ENCODE peak calls at places on chromosomes 13 and 19, in seven cellular contexts. O is fibroblast of pulmonary artery, J is fibroblast of lung, L is endothelial cell, C is psoas muscle, B is omental fat pad, H is HFFc6. R is an unnamed sample.

GRCh38 chr13:46321494-46322225 is 65.4 kb downstream of the RUBCNL start:
- DNase-seq in O (peak), J (peak), L (peak), C (peak), B (no peak), H (peak), R (peak)

GRCh38 chr19:1472227-1473055 is 6.6 kb downstream of the C19orf25 start:
- DNase-seq in O (no peak), J (no peak), L (no peak), C (peak), B (no peak), H (no peak), R (no peak)

GRCh38 chr19:19240476-19240875 is 28.7 kb downstream of the NCAN start:
- DNase-seq in O (no peak), J (no peak), L (no peak), C (no peak), B (no peak), H (no peak), R (no peak)

GRCh38 chr19:10339380-10339960 is at the start of gene ICAM3:
- DNase-seq in O (no peak), J (no peak), L (no peak), C (no peak), B (no peak), H (no peak), R (peak)

GRCh38 chr13:21879263-21879914 is 208.5 kb downstream of the FGF9 start:
- DNase-seq in O (no peak), J (no peak), L (no peak), C (no peak), B (no peak), H (no peak), R (no peak)

GRCh38 chr19:28351761-28352160 is 861.2 kb downstream of the UQCRFS1 start:
- DNase-seq in O (no peak), J (no peak), L (no peak), C (no peak), B (no peak), H (no peak), R (no peak)

GRCh38 chr19:19096641-19097627 is 33.1 kb downstream of the SLC25A42 start:
- DNase-seq in O (no peak), J (no peak), L (no peak), C (no peak), B (no peak), H (no peak), R (no peak)

GRCh38 chr13:76210262-76210661 is 574.1 kb downstream of the LMO7 start:
- DNase-seq in O (no peak), J (peak), L (no peak), C (no peak), B (no peak), H (no peak), R (no peak)

GRCh38 chr19:28736528-28736927 is 476.4 kb downstream of the UQCRFS1 start:
- DNase-seq in O (no peak), J (peak), L (no peak), C (no peak), B (no peak), H (no peak), R (no peak)

GRCh38 chr13:24323739-24324075 is 14.3 kb downstream of the C1QTNF9 start:
- DNase-seq in O (no peak), J (no peak), L (no peak), C (no peak), B (no peak), H (no peak), R (no peak)

GRCh38 chr19:54201172-54201701 is 579 bp downstream of the RPS9 start:
- DNase-seq in O (no peak), J (no peak), L (no peak), C (no peak), B (no peak), H (no peak), R (no peak)

GRCh38 chr19:52638601-52639000 is 446 bp upstream of the ZNF83 start:
- DNase-seq in O (no peak), J (no peak), L (peak), C (no peak), B (no peak), H (no peak), R (peak)

GRCh38 chr19:31956771-31957170 is 388.6 kb upstream of the ZNF507 start:
- DNase-seq in O (no peak), J (peak), L (no peak), C (no peak), B (no peak), H (no peak), R (no peak)

GRCh38 chr19:37936166-37936565 is 29.2 kb downstream of the SIPA1L3 start:
- DNase-seq in O (no peak), J (no peak), L (no peak), C (no peak), B (no peak), H (no peak), R (no peak)

GRCh38 chr13:42215578-42216421 is 56.2 kb upstream of the AKAP11 start:
- DNase-seq in O (peak), J (peak), L (peak), C (no peak), B (no peak), H (peak), R (peak)

GRCh38 chr13:75357576-75358295 is 124.2 kb downstream of the TBC1D4 start:
- DNase-seq in O (peak), J (peak), L (peak), C (no peak), B (no peak), H (peak), R (peak)

GRCh38 chr13:77737583-77738200 is 40.2 kb downstream of the SLAIN1 start:
- DNase-seq in O (no peak), J (no peak), L (no peak), C (no peak), B (no peak), H (no peak), R (no peak)

GRCh38 chr13:43953370-43953769 is 73.7 kb downstream of the LACC1 start:
- DNase-seq in O (no peak), J (no peak), L (no peak), C (no peak), B (no peak), H (no peak), R (no peak)

GRCh38 chr13:101916108-101916757 is 463.8 kb downstream of the ITGBL1 start:
- DNase-seq in O (peak), J (peak), L (peak), C (no peak), B (no peak), H (no peak), R (peak)

GRCh38 chr13:73933795-73934194 is 200.4 kb downstream of the KLF12 start:
- DNase-seq in O (no peak), J (no peak), L (no peak), C (no peak), B (no peak), H (no peak), R (no peak)

GRCh38 chr19:31626941-31627340 is 277.7 kb upstream of the TSHZ3 start:
- DNase-seq in O (no peak), J (no peak), L (no peak), C (no peak), B (no peak), H (no peak), R (no peak)

GRCh38 chr19:12828494-12828893 is 5.9 kb downstream of the RTBDN start:
- DNase-seq in O (peak), J (peak), L (peak), C (no peak), B (no peak), H (no peak), R (peak)

GRCh38 chr19:51448011-51448744 is 10.1 kb downstream of the SIGLEC8 start:
- DNase-seq in O (no peak), J (no peak), L (no peak), C (no peak), B (no peak), H (no peak), R (no peak)

GRCh38 chr13:63299995-63300394 is 1884.3 kb upstream of the PCDH20 start:
- DNase-seq in O (no peak), J (peak), L (no peak), C (no peak), B (no peak), H (no peak), R (no peak)

GRCh38 chr13:80072231-80072630 is 268.7 kb downstream of the SPRY2 start:
- DNase-seq in O (no peak), J (no peak), L (no peak), C (no peak), B (no peak), H (no peak), R (no peak)

GRCh38 chr13:75364131-75364713 is 117.7 kb downstream of the TBC1D4 start:
- DNase-seq in O (no peak), J (no peak), L (no peak), C (no peak), B (no peak), H (no peak), R (no peak)

GRCh38 chr19:24033962-24034342 is 53.0 kb upstream of the ZNF254 start:
- DNase-seq in O (peak), J (peak), L (peak), C (peak), B (peak), H (peak), R (peak)

GRCh38 chr19:925912-926594 is at the start of gene ARID3A:
- DNase-seq in O (peak), J (peak), L (peak), C (peak), B (no peak), H (no peak), R (peak)

GRCh38 chr19:40217027-40217810 is 965 bp downstream of the TTC9B start:
- DNase-seq in O (no peak), J (no peak), L (peak), C (peak), B (no peak), H (no peak), R (peak)

GRCh38 chr13:101417043-101417406 is 717 bp upstream of the NALCN start:
- DNase-seq in O (peak), J (peak), L (no peak), C (no peak), B (no peak), H (no peak), R (no peak)

GRCh38 chr13:80313668-80314278 is 27.2 kb downstream of the SPRY2 start:
- DNase-seq in O (no peak), J (peak), L (no peak), C (no peak), B (no peak), H (no peak), R (no peak)

GRCh38 chr19:39038098-39038497 is 5.7 kb upstream of the FBXO27 start:
- DNase-seq in O (peak), J (peak), L (peak), C (no peak), B (no peak), H (peak), R (peak)
- TF ChIP-seq CTCF in O (peak), J (peak), L (no peak), C (no peak), B (no peak), H (no peak), R (no peak)

GRCh38 chr13:51818771-51819511 is 15.0 kb upstream of the DHRS12 start:
- DNase-seq in O (peak), J (peak), L (no peak), C (peak), B (no peak), H (no peak), R (no peak)

GRCh38 chr13:51816604-51817254 is 12.8 kb upstream of the DHRS12 start:
- DNase-seq in O (no peak), J (no peak), L (no peak), C (no peak), B (no peak), H (no peak), R (no peak)

GRCh38 chr13:51819544-51819943 is 15.6 kb upstream of the DHRS12 start:
- DNase-seq in O (no peak), J (no peak), L (no peak), C (no peak), B (no peak), H (no peak), R (no peak)

GRCh38 chr13:51817717-51818116 is 13.8 kb upstream of the DHRS12 start:
- DNase-seq in O (no peak), J (no peak), L (no peak), C (no peak), B (no peak), H (no peak), R (no peak)

DNA sequence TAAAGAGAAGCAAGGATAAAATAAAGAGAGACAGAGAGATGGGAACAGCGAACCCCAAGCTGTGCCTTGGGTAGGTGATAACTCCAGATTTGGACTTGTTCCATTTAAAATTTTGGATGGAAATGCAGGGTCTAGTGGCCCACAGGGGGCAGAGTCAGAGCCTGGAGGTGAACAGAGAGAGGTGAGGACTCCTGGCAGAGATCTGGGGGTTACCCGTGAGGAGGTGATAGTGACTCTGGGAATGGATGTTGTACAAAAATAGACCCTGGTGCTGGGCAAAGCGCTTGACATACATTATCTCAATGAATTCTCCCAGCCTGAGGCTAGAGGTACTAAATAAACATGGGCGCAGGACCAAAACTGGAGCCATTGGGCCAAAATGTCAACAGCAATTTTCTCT is 14.3 kb upstream of the DHRS12 start:
- DNase-seq in O (no peak), J (no peak), L (no peak), C (no peak), B (no peak), H (no peak), R (no peak)
- TF ChIP-seq CTCF in O (no peak), J (no peak), L (no peak), C (no peak), B (no peak), H (peak), R (no peak)

GRCh38 chr19:47514869-47515588 is at the start of gene NAPA:
- DNase-seq in O (peak), J (peak), L (peak), C (peak), B (peak), H (peak), R (peak)
- TF ChIP-seq CTCF in O (no peak), J (no peak), L (peak), C (no peak), B (peak), H (no peak), R (peak)

DNA sequence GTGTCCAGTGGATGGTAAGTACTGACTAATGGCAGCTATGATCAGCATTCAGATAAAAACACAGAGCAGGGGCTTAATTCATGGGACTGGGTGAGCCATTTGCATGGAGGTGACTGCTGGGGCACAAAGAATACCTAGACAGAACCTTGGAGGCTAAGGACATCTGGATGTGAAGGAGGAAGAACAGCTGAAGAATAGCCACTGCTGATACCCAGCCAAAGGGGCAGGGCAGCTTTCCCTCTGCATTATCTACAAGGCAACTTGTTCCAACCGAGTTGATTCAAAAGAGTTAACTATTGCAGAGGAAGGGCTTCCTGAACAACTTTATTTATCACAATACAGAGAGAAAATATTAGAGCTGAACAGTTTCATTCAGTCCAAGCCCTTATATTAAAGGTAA is 13.1 kb upstream of the THSD1 start:
- DNase-seq in O (no peak), J (no peak), L (no peak), C (no peak), B (no peak), H (no peak), R (no peak)
- TF ChIP-seq CTCF in O (no peak), J (no peak), L (no peak), C (no peak), B (no peak), H (no peak), R (no peak)

GRCh38 chr13:59178344-59178743 is 985.4 kb downstream of the DIAPH3 start:
- DNase-seq in O (peak), J (peak), L (no peak), C (no peak), B (no peak), H (no peak), R (no peak)
- TF ChIP-seq CTCF in O (peak), J (peak), L (no peak), C (no peak), B (no peak), H (peak), R (no peak)